ENCODE peak calls at places on chromosome 19, in five cellular contexts. One of them, this sample, is unnamed.

GRCh38 chr19:44525721-44526430 is 3.6 kb downstream of the CEACAM20 start:
- DNase-seq in T1000: no peak
- DNase-seq in activated T-helper 9 cell treated with anti-CD3 and anti-CD28 coated beads, Interleukin-2, amount 50 U/mL, for 16 hours: no peak
- DNase-seq in AG20443: no peak
- DNase-seq in foreskin fibroblast: no peak
- DNase-seq in this sample: no peak

GRCh38 chr19:34365463-34366401 is 736 bp downstream of the GPI start:
- DNase-seq in foreskin fibroblast: peak; percentile 66
- DNase-seq in AG20443: peak; percentile 71
- DNase-seq in activated T-helper 9 cell treated with anti-CD3 and anti-CD28 coated beads, Interleukin-2, amount 50 U/mL, for 16 hours: no peak
- DNase-seq in T1000: no peak
- DNase-seq in this sample: no peak

GRCh38 chr19:45876411-45877197 is 9.3 kb downstream of the IRF2BP1 start:
- DNase-seq in AG20443: peak; percentile 47
- DNase-seq in activated T-helper 9 cell treated with anti-CD3 and anti-CD28 coated beads, Interleukin-2, amount 50 U/mL, for 16 hours: no peak
- DNase-seq in T1000: no peak
- DNase-seq in foreskin fibroblast: peak; percentile 30
- DNase-seq in this sample: no peak

GRCh38 chr19:39796000-39796498 is 17.4 kb downstream of the LEUTX start:
- DNase-seq in T1000: no peak
- DNase-seq in AG20443: no peak
- DNase-seq in activated T-helper 9 cell treated with anti-CD3 and anti-CD28 coated beads, Interleukin-2, amount 50 U/mL, for 16 hours: no peak
- DNase-seq in foreskin fibroblast: no peak
- DNase-seq in this sample: no peak

GRCh38 chr19:56111601-56112312 is 9.3 kb downstream of the ZNF787 start:
- DNase-seq in T1000: no peak
- DNase-seq in foreskin fibroblast: peak; percentile 54
- DNase-seq in AG20443: no peak
- DNase-seq in activated T-helper 9 cell treated with anti-CD3 and anti-CD28 coated beads, Interleukin-2, amount 50 U/mL, for 16 hours: no peak
- DNase-seq in this sample: no peak

GRCh38 chr19:8335343-8336071 is 7.6 kb downstream of the KANK3 start:
- DNase-seq in activated T-helper 9 cell treated with anti-CD3 and anti-CD28 coated beads, Interleukin-2, amount 50 U/mL, for 16 hours: no peak
- DNase-seq in foreskin fibroblast: no peak
- DNase-seq in T1000: no peak
- DNase-seq in AG20443: no peak
- DNase-seq in this sample: no peak

GRCh38 chr19:38494379-38494778 is 60.9 kb downstream of the RYR1 start:
- DNase-seq in AG20443: no peak
- DNase-seq in foreskin fibroblast: no peak
- DNase-seq in T1000: no peak
- DNase-seq in activated T-helper 9 cell treated with anti-CD3 and anti-CD28 coated beads, Interleukin-2, amount 50 U/mL, for 16 hours: no peak
- DNase-seq in this sample: no peak

GRCh38 chr19:44401108-44401786 is at the start of gene ZNF285:
- DNase-seq in activated T-helper 9 cell treated with anti-CD3 and anti-CD28 coated beads, Interleukin-2, amount 50 U/mL, for 16 hours: peak; percentile 36
- DNase-seq in T1000: no peak
- DNase-seq in AG20443: peak; percentile 99
- DNase-seq in foreskin fibroblast: peak; percentile 99
- DNase-seq in this sample: peak; percentile 52

GRCh38 chr19:18208098-18208951 is 4.5 kb upstream of the RAB3A start:
- DNase-seq in foreskin fibroblast: peak; percentile 88
- DNase-seq in AG20443: peak; percentile 79
- DNase-seq in activated T-helper 9 cell treated with anti-CD3 and anti-CD28 coated beads, Interleukin-2, amount 50 U/mL, for 16 hours: no peak
- DNase-seq in T1000: no peak
- DNase-seq in this sample: no peak

GRCh38 chr19:4197625-4198466 is 15.4 kb downstream of the ANKRD24 start:
- DNase-seq in activated T-helper 9 cell treated with anti-CD3 and anti-CD28 coated beads, Interleukin-2, amount 50 U/mL, for 16 hours: no peak
- DNase-seq in AG20443: peak; percentile 39
- DNase-seq in foreskin fibroblast: no peak
- DNase-seq in T1000: no peak
- DNase-seq in this sample: no peak

GRCh38 chr19:7456964-7457541 is 31.8 kb downstream of the PEX11G start:
- DNase-seq in T1000: no peak
- DNase-seq in foreskin fibroblast: peak; percentile 38
- DNase-seq in AG20443: no peak
- DNase-seq in activated T-helper 9 cell treated with anti-CD3 and anti-CD28 coated beads, Interleukin-2, amount 50 U/mL, for 16 hours: no peak
- DNase-seq in this sample: no peak

GRCh38 chr19:54209748-54210494 is 9.3 kb downstream of the RPS9 start:
- DNase-seq in AG20443: peak; percentile 92
- DNase-seq in activated T-helper 9 cell treated with anti-CD3 and anti-CD28 coated beads, Interleukin-2, amount 50 U/mL, for 16 hours: no peak
- DNase-seq in T1000: peak; percentile 88
- DNase-seq in foreskin fibroblast: peak; percentile 99
- DNase-seq in this sample: peak; percentile 65

GRCh38 chr19:1074512-1075283 is 7.7 kb downstream of the ARHGAP45 start:
- DNase-seq in AG20443: no peak
- DNase-seq in activated T-helper 9 cell treated with anti-CD3 and anti-CD28 coated beads, Interleukin-2, amount 50 U/mL, for 16 hours: peak; percentile 82
- DNase-seq in foreskin fibroblast: no peak
- DNase-seq in T1000: peak; percentile 85
- DNase-seq in this sample: no peak

GRCh38 chr19:46861691-46862503 is 1.1 kb downstream of the ARHGAP35 start:
- DNase-seq in T1000: no peak
- DNase-seq in AG20443: no peak
- DNase-seq in foreskin fibroblast: peak; percentile 48
- DNase-seq in activated T-helper 9 cell treated with anti-CD3 and anti-CD28 coated beads, Interleukin-2, amount 50 U/mL, for 16 hours: no peak
- DNase-seq in this sample: no peak

GRCh38 chr19:18294467-18294864 is 13.0 kb upstream of the JUND start:
- DNase-seq in T1000: no peak
- DNase-seq in AG20443: no peak
- DNase-seq in foreskin fibroblast: peak; percentile 59
- DNase-seq in activated T-helper 9 cell treated with anti-CD3 and anti-CD28 coated beads, Interleukin-2, amount 50 U/mL, for 16 hours: peak; percentile 85
- DNase-seq in this sample: no peak

GRCh38 chr19:40417714-40417996 is 4.5 kb upstream of the PRX start:
- DNase-seq in foreskin fibroblast: no peak
- DNase-seq in activated T-helper 9 cell treated with anti-CD3 and anti-CD28 coated beads, Interleukin-2, amount 50 U/mL, for 16 hours: no peak
- DNase-seq in T1000: no peak
- DNase-seq in AG20443: no peak
- DNase-seq in this sample: no peak

GRCh38 chr19:5068251-5069090 is 99.6 kb downstream of the KDM4B start:
- DNase-seq in activated T-helper 9 cell treated with anti-CD3 and anti-CD28 coated beads, Interleukin-2, amount 50 U/mL, for 16 hours: no peak
- DNase-seq in AG20443: no peak
- DNase-seq in T1000: no peak
- DNase-seq in foreskin fibroblast: no peak
- DNase-seq in this sample: no peak

GRCh38 chr19:45099465-45100201 is 6.7 kb downstream of the PPP1R37 start:
- DNase-seq in AG20443: no peak
- DNase-seq in activated T-helper 9 cell treated with anti-CD3 and anti-CD28 coated beads, Interleukin-2, amount 50 U/mL, for 16 hours: no peak
- DNase-seq in foreskin fibroblast: no peak
- DNase-seq in T1000: no peak
- DNase-seq in this sample: no peak

GRCh38 chr19:16198363-16198636 is 589 bp downstream of the AP1M1 start:
- DNase-seq in foreskin fibroblast: no peak
- DNase-seq in T1000: peak; percentile 30
- DNase-seq in activated T-helper 9 cell treated with anti-CD3 and anti-CD28 coated beads, Interleukin-2, amount 50 U/mL, for 16 hours: no peak
- DNase-seq in AG20443: peak; percentile 25
- DNase-seq in this sample: no peak

GRCh38 chr19:9566729-9567128 is 17.6 kb downstream of the ZNF121 start:
- DNase-seq in foreskin fibroblast: no peak
- DNase-seq in activated T-helper 9 cell treated with anti-CD3 and anti-CD28 coated beads, Interleukin-2, amount 50 U/mL, for 16 hours: no peak
- DNase-seq in T1000: no peak
- DNase-seq in AG20443: no peak
- DNase-seq in this sample: no peak

GRCh38 chr19:44887648-44888047 is 3.4 kb upstream of the TOMM40 start:
- DNase-seq in activated T-helper 9 cell treated with anti-CD3 and anti-CD28 coated beads, Interleukin-2, amount 50 U/mL, for 16 hours: no peak
- DNase-seq in AG20443: no peak
- DNase-seq in T1000: no peak
- DNase-seq in foreskin fibroblast: no peak
- DNase-seq in this sample: no peak

GRCh38 chr19:4103073-4103418 is 20.9 kb downstream of the MAP2K2 start:
- DNase-seq in AG20443: peak; percentile 38
- DNase-seq in T1000: no peak
- DNase-seq in foreskin fibroblast: peak; percentile 59
- DNase-seq in activated T-helper 9 cell treated with anti-CD3 and anti-CD28 coated beads, Interleukin-2, amount 50 U/mL, for 16 hours: no peak
- DNase-seq in this sample: no peak

GRCh38 chr19:19778666-19779065 is 42.9 kb downstream of the ZNF506 start:
- DNase-seq in foreskin fibroblast: no peak
- DNase-seq in T1000: no peak
- DNase-seq in AG20443: no peak
- DNase-seq in activated T-helper 9 cell treated with anti-CD3 and anti-CD28 coated beads, Interleukin-2, amount 50 U/mL, for 16 hours: no peak
- DNase-seq in this sample: no peak

GRCh38 chr19:46069841-46070341 is 29.1 kb upstream of the IGFL4 start:
- DNase-seq in T1000: no peak
- DNase-seq in AG20443: no peak
- DNase-seq in activated T-helper 9 cell treated with anti-CD3 and anti-CD28 coated beads, Interleukin-2, amount 50 U/mL, for 16 hours: no peak
- DNase-seq in foreskin fibroblast: peak; percentile 95
- DNase-seq in this sample: no peak

GRCh38 chr19:19134687-19135158 is 3.6 kb downstream of the TMEM161A start:
- DNase-seq in activated T-helper 9 cell treated with anti-CD3 and anti-CD28 coated beads, Interleukin-2, amount 50 U/mL, for 16 hours: no peak
- DNase-seq in T1000: no peak
- DNase-seq in foreskin fibroblast: no peak
- DNase-seq in AG20443: no peak
- DNase-seq in this sample: no peak

GRCh38 chr19:6465663-6466062 is 1.6 kb downstream of the CRB3 start:
- DNase-seq in activated T-helper 9 cell treated with anti-CD3 and anti-CD28 coated beads, Interleukin-2, amount 50 U/mL, for 16 hours: no peak
- DNase-seq in foreskin fibroblast: no peak
- DNase-seq in AG20443: no peak
- DNase-seq in T1000: no peak
- DNase-seq in this sample: no peak

GRCh38 chr19:55536951-55537740 is at the start of gene SBK2:
- DNase-seq in foreskin fibroblast: no peak
- DNase-seq in AG20443: no peak
- DNase-seq in activated T-helper 9 cell treated with anti-CD3 and anti-CD28 coated beads, Interleukin-2, amount 50 U/mL, for 16 hours: no peak
- DNase-seq in T1000: no peak
- DNase-seq in this sample: no peak

GRCh38 chr19:32318884-32319520 is 26.4 kb upstream of the ZNF507 start:
- DNase-seq in T1000: no peak
- DNase-seq in AG20443: peak; percentile 42
- DNase-seq in activated T-helper 9 cell treated with anti-CD3 and anti-CD28 coated beads, Interleukin-2, amount 50 U/mL, for 16 hours: no peak
- DNase-seq in foreskin fibroblast: no peak
- DNase-seq in this sample: no peak

GRCh38 chr19:47036233-47036651 is 12.2 kb downstream of the TMEM160 start:
- DNase-seq in AG20443: no peak
- DNase-seq in foreskin fibroblast: peak; percentile 51
- DNase-seq in T1000: no peak
- DNase-seq in activated T-helper 9 cell treated with anti-CD3 and anti-CD28 coated beads, Interleukin-2, amount 50 U/mL, for 16 hours: no peak
- DNase-seq in this sample: no peak

GRCh38 chr19:10112037-10112751 is 701 bp downstream of the P2RY11 start:
- DNase-seq in foreskin fibroblast: peak; percentile 44
- DNase-seq in AG20443: no peak
- DNase-seq in activated T-helper 9 cell treated with anti-CD3 and anti-CD28 coated beads, Interleukin-2, amount 50 U/mL, for 16 hours: peak; percentile 61
- DNase-seq in T1000: no peak
- DNase-seq in this sample: no peak

GRCh38 chr19:19588546-19588945 is 29.9 kb downstream of the PBX4 start:
- DNase-seq in activated T-helper 9 cell treated with anti-CD3 and anti-CD28 coated beads, Interleukin-2, amount 50 U/mL, for 16 hours: no peak
- DNase-seq in T1000: no peak
- DNase-seq in foreskin fibroblast: peak; percentile 78
- DNase-seq in AG20443: peak; percentile 38
- DNase-seq in this sample: no peak

GRCh38 chr19:15563931-15564330 is 51.1 kb upstream of the CYP4F8 start:
- DNase-seq in foreskin fibroblast: no peak
- DNase-seq in T1000: no peak
- DNase-seq in activated T-helper 9 cell treated with anti-CD3 and anti-CD28 coated beads, Interleukin-2, amount 50 U/mL, for 16 hours: no peak
- DNase-seq in AG20443: no peak
- DNase-seq in this sample: no peak

GRCh38 chr19:30587869-30588268 is 215.7 kb downstream of the ZNF536 start:
- DNase-seq in activated T-helper 9 cell treated with anti-CD3 and anti-CD28 coated beads, Interleukin-2, amount 50 U/mL, for 16 hours: no peak
- DNase-seq in foreskin fibroblast: no peak
- DNase-seq in AG20443: no peak
- DNase-seq in T1000: no peak
- DNase-seq in this sample: no peak

GRCh38 chr19:17647071-17648020 is 40.8 kb downstream of the UNC13A start:
- DNase-seq in activated T-helper 9 cell treated with anti-CD3 and anti-CD28 coated beads, Interleukin-2, amount 50 U/mL, for 16 hours: no peak
- DNase-seq in AG20443: no peak
- DNase-seq in T1000: no peak
- DNase-seq in foreskin fibroblast: no peak
- DNase-seq in this sample: no peak

GRCh38 chr19:38844093-38844686 is 5.6 kb downstream of the HNRNPL start:
- DNase-seq in activated T-helper 9 cell treated with anti-CD3 and anti-CD28 coated beads, Interleukin-2, amount 50 U/mL, for 16 hours: no peak
- DNase-seq in AG20443: no peak
- DNase-seq in foreskin fibroblast: no peak
- DNase-seq in T1000: no peak
- DNase-seq in this sample: no peak

GRCh38 chr19:40407714-40408600 is 5.2 kb downstream of the PRX start:
- DNase-seq in foreskin fibroblast: no peak
- DNase-seq in T1000: no peak
- DNase-seq in activated T-helper 9 cell treated with anti-CD3 and anti-CD28 coated beads, Interleukin-2, amount 50 U/mL, for 16 hours: no peak
- DNase-seq in AG20443: no peak
- DNase-seq in this sample: no peak

GRCh38 chr19:4916292-4917082 is 7.2 kb downstream of the UHRF1 start:
- DNase-seq in AG20443: no peak
- DNase-seq in foreskin fibroblast: no peak
- DNase-seq in activated T-helper 9 cell treated with anti-CD3 and anti-CD28 coated beads, Interleukin-2, amount 50 U/mL, for 16 hours: peak; percentile 19
- DNase-seq in T1000: no peak
- DNase-seq in this sample: no peak

GRCh38 chr19:36030264-36031148 is 2.2 kb downstream of the CLIP3 start:
- DNase-seq in T1000: no peak
- DNase-seq in AG20443: peak; percentile 49
- DNase-seq in foreskin fibroblast: peak; percentile 42
- DNase-seq in activated T-helper 9 cell treated with anti-CD3 and anti-CD28 coated beads, Interleukin-2, amount 50 U/mL, for 16 hours: no peak
- DNase-seq in this sample: no peak

GRCh38 chr19:31975461-31975860 is 369.9 kb upstream of the ZNF507 start:
- DNase-seq in activated T-helper 9 cell treated with anti-CD3 and anti-CD28 coated beads, Interleukin-2, amount 50 U/mL, for 16 hours: no peak
- DNase-seq in AG20443: no peak
- DNase-seq in T1000: no peak
- DNase-seq in foreskin fibroblast: no peak
- DNase-seq in this sample: no peak